ENCODE peak calls at places on chromosomes 12 and 14, in five cellular contexts. Q is HepG2, W is GM23248, I is astrocyte, P is HCT116. Z is an unnamed sample.
A peak's percentile ranks its signal among the peaks of the same experiment; 100 is the strongest.

GRCh38 chr14:32560213-32560857 is 231.2 kb downstream of the AKAP6 start:
- DNase-seq in Q (peak; percentile 82), W (peak; percentile 89), I (peak; percentile 72), P (peak; percentile 54), Z (no peak)

GRCh38 chr14:51004801-51005526 is 60.7 kb upstream of the PYGL start:
- DNase-seq in Q (peak; percentile 66), W (peak; percentile 69), I (peak; percentile 69), P (no peak), Z (no peak)

GRCh38 chr14:51593397-51593796 is 58.3 kb upstream of the FRMD6 start:
- DNase-seq in Q (no peak), W (no peak), I (no peak), P (no peak), Z (no peak)

GRCh38 chr14:88049271-88049670 is 44.3 kb downstream of the GPR65 start:
- DNase-seq in Q (no peak), W (no peak), I (no peak), P (no peak), Z (no peak)

GRCh38 chr12:129613311-129613710 is 290.5 kb downstream of the TMEM132D start:
- DNase-seq in Q (no peak), W (no peak), I (no peak), P (no peak), Z (no peak)

GRCh38 chr12:92008345-92008744 is 137.3 kb downstream of the BTG1 start:
- DNase-seq in Q (no peak), W (no peak), I (no peak), P (no peak), Z (no peak)

GRCh38 chr12:67649165-67650126 is 901 bp downstream of the DYRK2 start:
- DNase-seq in Q (no peak), W (peak; percentile 64), I (no peak), P (no peak), Z (peak; percentile 85)

GRCh38 chr14:102323102-102323501 is 3.6 kb downstream of the ZNF839 start:
- DNase-seq in Q (peak; percentile 71), W (peak; percentile 96), I (peak; percentile 52), P (peak; percentile 59), Z (peak; percentile 80)

GRCh38 chr12:78194448-78194847 is 363.8 kb downstream of the NAV3 start:
- DNase-seq in Q (no peak), W (peak; percentile 95), I (peak; percentile 97), P (no peak), Z (no peak)

GRCh38 chr12:59736786-59737185 is 141.0 kb downstream of the SLC16A7 start:
- DNase-seq in Q (no peak), W (peak; percentile 90), I (peak; percentile 87), P (no peak), Z (no peak)

GRCh38 chr14:24473211-24473610 is 30.6 kb upstream of the SDR39U1 start:
- DNase-seq in Q (no peak), W (no peak), I (no peak), P (no peak), Z (no peak)

GRCh38 chr14:94936411-94936892 is 166.5 kb upstream of the GSC start:
- DNase-seq in Q (no peak), W (peak; percentile 77), I (peak; percentile 3), P (no peak), Z (peak; percentile 89)

GRCh38 chr14:66330916-66331315 is 155.3 kb upstream of the CCDC196 start:
- DNase-seq in Q (no peak), W (peak; percentile 36), I (peak; percentile 61), P (no peak), Z (no peak)

GRCh38 chr14:49405291-49405690 is 180.9 kb downstream of the RPS29 start:
- DNase-seq in Q (no peak), W (peak; percentile 50), I (peak; percentile 37), P (no peak), Z (no peak)

GRCh38 chr12:108381793-108382436 is 42.8 kb upstream of the CMKLR1 start:
- DNase-seq in Q (no peak), W (peak; percentile 53), I (no peak), P (no peak), Z (no peak)

GRCh38 chr12:39390752-39391151 is 52.2 kb downstream of the KIF21A start:
- DNase-seq in Q (no peak), W (no peak), I (no peak), P (no peak), Z (no peak)

GRCh38 chr12:99959549-99960170 is 25.1 kb downstream of the ANKS1B start:
- DNase-seq in Q (peak; percentile 15), W (peak; percentile 53), I (peak; percentile 10), P (no peak), Z (no peak)

GRCh38 chr12:1573960-1574862 is 20.2 kb downstream of the FBXL14 start:
- DNase-seq in Q (no peak), W (no peak), I (no peak), P (no peak), Z (no peak)

GRCh38 chr12:106897082-106897481 is 58.6 kb upstream of the TMEM263 start:
- DNase-seq in Q (peak; percentile 25), W (peak; percentile 9), I (no peak), P (peak; percentile 6), Z (no peak)

GRCh38 chr12:106300761-106301160 is 1.8 kb upstream of the TCP11L2 start:
- DNase-seq in Q (peak; percentile 46), W (peak; percentile 20), I (no peak), P (no peak), Z (no peak)

GRCh38 chr12:109263439-109263838 is 45.6 kb downstream of the FOXN4 start:
- DNase-seq in Q (no peak), W (no peak), I (no peak), P (no peak), Z (no peak)

GRCh38 chr14:95922080-95922479 is 45.4 kb downstream of the TUNAR start:
- DNase-seq in Q (no peak), W (no peak), I (no peak), P (no peak), Z (no peak)

GRCh38 chr12:28253175-28253641 is 63.0 kb downstream of the CCDC91 start:
- DNase-seq in Q (no peak), W (peak; percentile 53), I (peak; percentile 72), P (no peak), Z (no peak)

GRCh38 chr12:118780939-118781338 is 200.4 kb upstream of the SRRM4 start:
- DNase-seq in Q (peak; percentile 70), W (no peak), I (no peak), P (no peak), Z (no peak)

GRCh38 chr14:91021991-91022621 is 38.3 kb downstream of the RPS6KA5 start:
- DNase-seq in Q (no peak), W (peak; percentile 6), I (no peak), P (no peak), Z (no peak)

DNA sequence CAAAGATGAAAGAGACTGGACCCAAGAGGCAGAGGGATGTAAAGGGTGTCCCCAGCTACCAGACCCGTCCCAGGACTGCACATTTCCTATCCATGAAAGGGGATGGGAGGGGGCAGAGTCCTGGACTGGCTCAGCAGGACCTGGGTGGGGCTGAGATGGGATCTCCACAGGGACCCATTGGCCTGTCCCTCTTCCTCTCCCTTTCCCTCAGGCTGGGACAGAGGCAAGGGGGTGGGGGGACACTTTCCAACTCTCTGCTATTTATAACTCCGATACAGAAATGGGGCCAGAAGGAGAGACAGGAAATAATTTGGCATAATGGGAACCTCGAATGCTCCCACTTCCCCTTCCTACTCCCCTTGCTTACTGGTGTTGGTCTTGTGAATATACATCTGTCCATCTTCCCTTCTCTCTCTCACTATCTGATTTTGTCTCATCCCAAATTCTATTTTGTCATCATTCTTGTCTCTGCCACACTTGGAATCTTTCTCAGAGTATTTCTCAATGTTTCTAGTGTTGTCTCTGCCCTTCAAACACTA is 1.1 kb upstream of the ITGA7 start:
- DNase-seq in Q (no peak), W (no peak), I (no peak), P (no peak), Z (peak; percentile 67)
- H3K4me3 ChIP-seq in Q (no peak overlapping the region), W (no peak overlapping the region), I (no peak overlapping the region), P (no peak overlapping the region), Z (no peak overlapping the region)

GRCh38 chr12:56931474-56931978 is 2.7 kb downstream of the SDR9C7 start:
- DNase-seq in Q (peak; percentile 27), W (peak; percentile 56), I (peak; percentile 33), P (peak; percentile 19), Z (no peak)
- H3K9ac ChIP-seq in Q (no peak overlapping the region), W (no peak overlapping the region), I (no peak overlapping the region), P (no peak overlapping the region), Z (no peak overlapping the region)

DNA sequence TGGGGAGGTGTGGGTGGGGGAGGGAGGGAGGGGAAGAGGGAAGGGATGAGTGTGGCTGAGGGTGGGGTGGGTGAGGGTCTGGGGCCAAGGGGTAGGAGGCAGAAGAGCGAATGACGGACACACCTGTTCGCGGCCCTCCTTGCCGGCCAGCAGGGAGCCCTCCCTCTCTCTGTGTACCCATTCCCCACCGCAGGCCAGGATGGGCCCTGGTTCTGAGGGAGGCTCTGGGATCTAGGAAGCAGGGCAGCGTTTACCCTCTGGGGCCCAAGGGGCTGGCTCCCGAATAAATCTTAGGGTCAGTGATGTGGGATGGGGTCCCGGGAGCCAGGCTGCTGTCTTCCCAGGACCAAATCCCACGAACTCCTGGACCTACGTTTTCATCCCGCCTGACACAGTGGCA is 46.0 kb upstream of the ESRRB start:
- DNase-seq in Q (no peak), W (no peak), I (no peak), P (no peak), Z (no peak)
- H3K4me3 ChIP-seq in Q (no peak overlapping the region), W (no peak overlapping the region), I (no peak overlapping the region), P (no peak overlapping the region), Z (no peak overlapping the region)

GRCh38 chr12:124830306-124830705 is 33.4 kb downstream of the SCARB1 start:
- DNase-seq in Q (no peak), W (no peak), I (no peak), P (no peak), Z (no peak)

GRCh38 chr12:124833693-124834122 is 30.0 kb downstream of the SCARB1 start:
- DNase-seq in Q (no peak), W (peak; percentile 6), I (no peak), P (peak; percentile 78), Z (no peak)

GRCh38 chr12:124832856-124833255 is 30.8 kb downstream of the SCARB1 start:
- DNase-seq in Q (no peak), W (no peak), I (no peak), P (no peak), Z (no peak)

GRCh38 chr12:124829708-124830304 is 33.9 kb downstream of the SCARB1 start:
- DNase-seq in Q (peak; percentile 39), W (peak; percentile 13), I (no peak), P (no peak), Z (no peak)

DNA sequence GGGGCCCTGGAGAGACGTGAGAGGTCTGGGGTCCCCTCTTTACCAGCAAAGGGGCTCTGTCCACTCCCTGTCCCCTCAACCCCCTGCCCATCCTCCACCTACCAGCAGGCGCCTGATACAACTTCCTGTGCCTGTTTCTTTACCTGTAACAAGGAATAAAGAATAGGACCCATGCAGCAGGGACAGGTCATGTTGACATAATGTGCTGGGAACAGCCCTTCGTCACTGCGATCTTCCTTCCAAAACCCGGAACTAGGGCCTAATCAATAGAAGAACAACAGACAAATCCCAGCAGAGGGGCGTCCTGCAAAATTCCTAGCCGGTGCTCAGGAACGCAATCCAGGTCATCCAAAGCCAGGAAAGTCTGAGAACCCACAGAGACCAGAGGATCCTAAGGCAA is 32.1 kb downstream of the SCARB1 start:
- DNase-seq in Q (no peak), W (no peak), I (no peak), P (no peak), Z (no peak)
- H3K9ac ChIP-seq in Q (no peak overlapping the region), W (no peak overlapping the region), I (no peak overlapping the region), P (no peak overlapping the region), Z (no peak overlapping the region)

GRCh38 chr14:100665518-100666032 is 61.1 kb upstream of the DLK1 start:
- DNase-seq in Q (no peak), W (peak; percentile 75), I (peak; percentile 23), P (no peak), Z (peak; percentile 37)
- H3K4me3 ChIP-seq in Q (no peak overlapping the region), W (peak overlapping the region; percentile 3), I (no peak overlapping the region), P (no peak overlapping the region), Z (no peak overlapping the region)